ENCODE peak calls at places on chromosomes 2 and 18, in six cellular contexts. A, J, Y, K, E and C are unnamed samples.

GRCh38 chr2:14626873-14627272 is 5.6 kb upstream of the LRATD1 start:
- ATAC-seq in A (no peak), J (no peak), Y (no peak), K (no peak), E (no peak), C (no peak)

GRCh38 chr2:177592945-177593344 is 200.4 kb downstream of the AGPS start:
- ATAC-seq in A (no peak), J (peak), Y (peak), K (no peak), E (no peak), C (no peak)

GRCh38 chr2:171344182-171344581 is 89.6 kb downstream of the METTL8 start:
- ATAC-seq in A (no peak), J (no peak), Y (no peak), K (no peak), E (no peak), C (no peak)

GRCh38 chr18:54205951-54206350 is 18.5 kb downstream of the MBD2 start:
- ATAC-seq in A (no peak), J (no peak), Y (no peak), K (no peak), E (peak), C (no peak)

GRCh38 chr18:51162617-51163016 is 34.9 kb downstream of the MEX3C start:
- ATAC-seq in A (no peak), J (no peak), Y (no peak), K (peak), E (no peak), C (no peak)

GRCh38 chr2:159133795-159134194 is 152.7 kb downstream of the WDSUB1 start:
- ATAC-seq in A (no peak), J (no peak), Y (no peak), K (peak), E (no peak), C (no peak)

GRCh38 chr18:46334200-46334553 is 230.0 kb downstream of the HAUS1 start:
- ATAC-seq in A (peak), J (no peak), Y (no peak), K (no peak), E (peak), C (peak)

GRCh38 chr2:120313695-120314615 is 32.0 kb upstream of the INHBB start:
- ATAC-seq in A (peak), J (peak), Y (peak), K (no peak), E (peak), C (peak)

GRCh38 chr2:16745466-16745865 is 79.8 kb upstream of the CYRIA start:
- ATAC-seq in A (no peak), J (no peak), Y (no peak), K (no peak), E (no peak), C (no peak)

GRCh38 chr2:29073913-29074312 is 410 bp downstream of the PCARE start:
- ATAC-seq in A (no peak), J (no peak), Y (no peak), K (peak), E (peak), C (no peak)

GRCh38 chr2:219440388-219441256 is 6.0 kb downstream of the SPEG start:
- ATAC-seq in A (peak), J (no peak), Y (no peak), K (no peak), E (no peak), C (no peak)

GRCh38 chr2:43178602-43179542 is 47.5 kb downstream of the ZFP36L2 start:
- ATAC-seq in A (peak), J (peak), Y (peak), K (no peak), E (peak), C (peak)

GRCh38 chr2:36461039-36461681 is 105.6 kb downstream of the CRIM1 start:
- ATAC-seq in A (peak), J (no peak), Y (no peak), K (no peak), E (no peak), C (peak)

GRCh38 chr18:74731097-74731496 is 133.4 kb downstream of the ZNF407 start:
- ATAC-seq in A (no peak), J (no peak), Y (no peak), K (no peak), E (no peak), C (no peak)

GRCh38 chr18:73842795-73843394 is 304.7 kb downstream of the FBXO15 start:
- ATAC-seq in A (peak), J (peak), Y (peak), K (peak), E (peak), C (no peak)

GRCh38 chr2:65420712-65421431 is 11.5 kb downstream of the SPRED2 start:
- ATAC-seq in A (peak), J (no peak), Y (peak), K (peak), E (peak), C (no peak)

GRCh38 chr18:25831226-25831828 is 259.1 kb downstream of the SS18 start:
- ATAC-seq in A (no peak), J (no peak), Y (no peak), K (no peak), E (peak), C (peak)

GRCh38 chr2:168166902-168167510 is 80.4 kb downstream of the STK39 start:
- ATAC-seq in A (peak), J (peak), Y (no peak), K (no peak), E (no peak), C (no peak)

GRCh38 chr2:96923810-96924774 is 54.2 kb upstream of the SEMA4C start:
- ATAC-seq in A (no peak), J (no peak), Y (peak), K (peak), E (no peak), C (no peak)

GRCh38 chr18:22136395-22136794 is 33.0 kb upstream of the GATA6 start:
- ATAC-seq in A (no peak), J (no peak), Y (no peak), K (no peak), E (no peak), C (no peak)

GRCh38 chr18:47418746-47419145 is 167.3 kb upstream of the SKOR2 start:
- ATAC-seq in A (no peak), J (no peak), Y (no peak), K (no peak), E (peak), C (peak)

GRCh38 chr18:75163736-75164135 is 45.2 kb downstream of the PTGR3 start:
- ATAC-seq in A (no peak), J (no peak), Y (no peak), K (no peak), E (no peak), C (no peak)

GRCh38 chr2:42353792-42354429 is 7.1 kb downstream of the COX7A2L start:
- ATAC-seq in A (no peak), J (no peak), Y (peak), K (no peak), E (no peak), C (no peak)

GRCh38 chr2:27024188-27024587 is 8.6 kb upstream of the TMEM214 start:
- ATAC-seq in A (peak), J (peak), Y (no peak), K (no peak), E (no peak), C (no peak)

GRCh38 chr2:219495531-219496122 is 3.1 kb upstream of the GMPPA start:
- ATAC-seq in A (peak), J (peak), Y (peak), K (peak), E (no peak), C (no peak)

GRCh38 chr2:46188041-46188715 is 109.0 kb upstream of the EPAS1 start:
- ATAC-seq in A (no peak), J (no peak), Y (no peak), K (no peak), E (peak), C (no peak)

GRCh38 chr18:12478269-12479057 is 70.7 kb downstream of the PRELID3A start:
- ATAC-seq in A (no peak), J (no peak), Y (peak), K (no peak), E (no peak), C (no peak)

GRCh38 chr2:216644846-216645635 is 11.8 kb downstream of the IGFBP2 start:
- ATAC-seq in A (no peak), J (no peak), Y (no peak), K (no peak), E (no peak), C (no peak)

GRCh38 chr2:171893824-171894611 is at the start of gene SLC25A12:
- ATAC-seq in A (peak), J (peak), Y (peak), K (peak), E (peak), C (peak)

GRCh38 chr2:29015701-29016470 is 34.8 kb downstream of the TOGARAM2 start:
- ATAC-seq in A (no peak), J (no peak), Y (no peak), K (no peak), E (no peak), C (no peak)

GRCh38 chr2:172394008-172394407 is 33.4 kb upstream of the ITGA6 start:
- ATAC-seq in A (no peak), J (no peak), Y (no peak), K (no peak), E (peak), C (no peak)

GRCh38 chr18:231563-231962 is 36.3 kb downstream of the THOC1 start:
- ATAC-seq in A (no peak), J (no peak), Y (no peak), K (no peak), E (no peak), C (no peak)

GRCh38 chr2:182242561-182242960 is 184.3 kb downstream of the PDE1A start:
- ATAC-seq in A (no peak), J (no peak), Y (no peak), K (no peak), E (no peak), C (no peak)

GRCh38 chr2:113863166-113863565 is 26.7 kb upstream of the ACTR3 start:
- ATAC-seq in A (no peak), J (no peak), Y (no peak), K (peak), E (no peak), C (no peak)

DNA sequence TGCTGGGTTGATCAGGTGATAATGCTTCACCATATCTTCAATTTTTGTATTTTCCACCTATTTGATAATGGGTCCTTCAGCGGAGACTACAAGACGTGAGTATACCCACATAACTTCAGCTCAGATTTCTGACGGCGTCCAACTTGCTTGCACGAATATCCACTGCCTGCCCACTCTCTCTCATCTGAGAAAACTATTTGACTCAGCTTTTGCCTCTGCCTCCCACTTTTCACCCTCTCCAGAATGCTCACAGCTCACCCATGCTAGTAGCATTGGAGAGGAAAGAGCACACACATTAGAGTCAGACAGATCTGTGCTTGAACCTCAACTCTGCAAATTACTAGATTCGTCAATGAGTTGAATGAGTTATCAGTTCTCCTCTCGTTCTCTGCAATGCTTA is 166.8 kb downstream of the BCL2 start:
- ATAC-seq in A (no peak), J (no peak), Y (no peak), K (peak), E (no peak), C (no peak)
- TF ChIP-seq POLR2A in A (no peak), J (no peak), Y (no peak), K (no peak), E (no peak), C (no peak)

DNA sequence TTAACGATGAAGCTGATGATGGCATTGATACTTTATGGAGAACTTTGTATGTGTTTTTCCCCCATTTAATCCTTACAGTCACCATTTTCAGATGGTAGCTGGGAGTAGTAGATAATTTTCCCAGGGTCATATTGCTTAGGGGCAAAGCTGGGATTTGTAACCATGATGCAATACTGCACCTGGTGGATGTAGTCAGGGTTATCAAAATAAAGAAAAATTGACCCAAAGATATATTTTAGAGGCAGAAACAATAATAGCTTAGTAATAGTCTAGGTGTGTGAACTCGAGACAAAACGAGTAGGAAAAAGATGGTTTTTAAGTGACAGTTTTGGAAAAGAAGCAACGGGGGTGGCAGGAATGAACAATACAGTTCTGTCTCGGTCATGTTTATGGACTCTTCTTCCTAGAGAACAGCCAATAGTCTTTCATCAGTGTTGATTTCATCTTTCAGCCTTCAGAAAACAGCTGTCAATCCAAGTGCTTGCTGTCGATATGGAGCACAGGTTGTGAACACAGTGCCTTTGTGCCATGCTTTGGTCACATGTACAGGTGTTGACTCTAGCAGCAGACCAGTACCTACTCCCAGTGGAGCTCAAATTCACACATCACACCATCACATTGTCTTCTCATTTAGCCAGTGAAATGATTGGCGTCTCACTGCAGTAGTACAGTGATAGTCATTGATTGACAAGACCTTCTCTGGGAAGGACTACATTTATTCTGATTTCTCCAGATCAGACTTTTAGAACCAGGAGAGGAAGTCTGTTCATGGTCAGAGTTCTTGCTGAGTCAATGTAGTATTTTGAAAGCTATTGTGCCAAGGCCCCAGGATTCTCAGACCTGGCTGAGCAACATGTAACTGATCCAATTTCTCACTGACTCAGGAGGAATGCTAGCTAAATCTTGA is 75.0 kb downstream of the FMNL2 start:
- ATAC-seq in A (no peak), J (peak), Y (no peak), K (no peak), E (no peak), C (peak)
- TF ChIP-seq EP300 in A (no peak), J (peak), Y (no peak), K (no peak), E (no peak), C (no peak)

DNA sequence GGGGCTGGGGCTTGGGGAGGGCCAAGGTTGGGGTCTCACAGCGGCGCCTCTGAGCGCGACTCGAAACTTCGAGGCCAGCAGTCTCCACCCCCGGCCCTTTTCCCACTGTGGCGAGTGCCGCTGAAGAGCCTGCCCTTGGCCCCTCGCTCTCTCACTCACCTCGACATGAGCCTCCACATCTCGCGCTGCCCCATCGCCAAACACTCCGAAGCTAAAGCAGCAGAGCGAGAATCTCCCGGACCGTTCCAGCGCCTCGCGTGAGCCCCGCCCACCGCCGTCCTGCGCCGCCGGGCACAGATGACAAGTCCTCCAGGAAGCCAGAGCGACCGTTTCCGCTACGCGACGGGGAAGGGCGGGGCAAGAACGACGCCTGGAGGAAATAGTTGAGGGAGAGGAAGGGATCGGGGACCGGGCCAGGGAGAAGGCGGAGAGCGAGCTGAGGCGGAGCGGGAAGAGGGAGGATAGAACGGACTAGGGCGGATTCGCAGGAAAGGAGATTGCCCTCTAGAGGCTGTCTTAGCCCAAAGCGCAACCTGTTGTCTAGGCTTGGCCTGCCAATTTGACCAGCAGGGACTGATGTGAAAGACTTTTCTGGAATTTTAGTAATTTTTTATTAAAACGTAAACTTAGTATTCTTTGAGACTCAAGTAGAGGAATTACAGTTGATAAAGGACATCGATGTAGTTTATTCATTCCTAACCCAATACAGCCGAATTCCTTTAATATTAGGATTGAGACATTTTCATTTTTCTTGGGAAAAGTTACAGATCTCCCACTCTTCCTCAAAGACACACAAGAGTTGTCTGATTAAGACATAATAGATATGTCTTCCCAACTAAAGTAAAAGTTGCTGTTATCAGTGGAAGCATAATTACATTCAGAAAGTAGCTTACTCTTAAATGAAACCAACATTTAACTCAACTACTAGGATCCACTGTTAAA is at the start of gene HIBCH:
- ATAC-seq in A (peak), J (peak), Y (peak), K (peak), E (peak), C (peak)
- TF ChIP-seq POLR2A in A (peak), J (peak), Y (peak), K (peak), E (peak), C (peak)

GRCh38 chr2:239395524-239395923 is 5.3 kb downstream of the HDAC4 start:
- ATAC-seq in A (no peak), J (no peak), Y (no peak), K (no peak), E (no peak), C (no peak)

GRCh38 chr2:239397856-239398470 is 2.9 kb downstream of the HDAC4 start:
- ATAC-seq in A (no peak), J (no peak), Y (no peak), K (no peak), E (no peak), C (no peak)

GRCh38 chr2:239394978-239395377 is 5.8 kb downstream of the HDAC4 start:
- ATAC-seq in A (no peak), J (no peak), Y (no peak), K (no peak), E (no peak), C (no peak)

GRCh38 chr2:239398536-239398935 is 2.3 kb downstream of the HDAC4 start:
- ATAC-seq in A (no peak), J (no peak), Y (no peak), K (no peak), E (no peak), C (no peak)

DNA sequence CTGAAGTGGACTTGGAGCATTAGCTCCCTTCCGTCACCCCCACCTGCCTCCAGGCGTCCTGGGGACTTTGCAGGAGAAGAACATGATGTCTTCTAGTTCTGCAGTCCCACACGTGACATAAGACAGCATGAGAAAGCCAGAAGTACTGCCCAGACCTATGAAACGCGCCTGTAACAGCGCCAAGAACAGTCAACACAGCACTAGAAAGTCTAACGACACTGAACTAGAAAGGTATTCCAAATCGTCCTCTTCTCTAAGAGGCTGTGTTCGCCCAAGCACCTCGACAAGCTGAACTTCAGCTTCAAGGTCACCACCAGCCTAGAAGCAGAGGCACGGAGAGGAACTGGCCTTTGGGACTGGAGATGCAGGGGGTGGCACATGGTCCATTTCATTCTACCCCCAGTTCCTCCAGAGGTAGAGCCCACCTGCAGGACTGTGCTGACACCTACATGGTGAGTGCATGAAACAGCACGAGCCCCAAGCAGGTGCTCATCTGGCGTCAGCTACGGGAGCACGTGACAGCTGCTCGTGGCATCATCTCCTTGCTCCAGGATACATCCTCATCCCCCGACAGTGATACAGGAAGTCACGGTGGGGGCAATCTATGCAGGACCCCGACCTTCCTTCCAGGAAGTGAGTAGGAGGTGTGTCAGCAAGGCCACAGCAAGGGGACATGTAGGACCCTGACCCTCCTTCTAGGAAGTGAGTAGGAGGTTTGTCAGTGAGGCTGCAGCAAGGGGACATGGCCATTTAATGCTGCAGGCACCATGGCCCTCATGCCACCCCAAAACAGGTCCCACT is 3.7 kb downstream of the HDAC4 start:
- ATAC-seq in A (no peak), J (no peak), Y (no peak), K (no peak), E (no peak), C (no peak)
- TF ChIP-seq EP300 in A (no peak), J (no peak), Y (no peak), K (no peak), E (peak), C (no peak)

GRCh38 chr18:23422751-23423418 is 30.2 kb upstream of the RIOK3 start:
- ATAC-seq in A (no peak), J (peak), Y (peak), K (peak), E (peak), C (peak)
- TF ChIP-seq POLR2A in A (no peak), J (no peak), Y (no peak), K (no peak), E (peak), C (no peak)